ENCODE peak calls at places on chromosomes 16 and 17, in ten cellular contexts. M is progenitor cell of endocrine pancreas, N is fibroblast of lung, Z is GM23338, C is choroid plexus epithelial cell, T is IMR-90, W is nephron progenitor cell, Y is Right ventricle myocardium superior, X is GM20000, L is prostate gland. A is an unnamed sample.

GRCh38 chr17:63610854-63611253 is 10.2 kb downstream of the TACO1 start:
- DNase-seq in M (no peak), X (no peak), W (no peak), T (no peak), L (no peak), N (no peak), Z (no peak), Y (no peak), C (no peak), A (no peak)

GRCh38 chr17:76909971-76910760 is 42.0 kb downstream of the MGAT5B start:
- DNase-seq in N (peak), X (peak), Z (peak), Y (peak), C (peak), W (peak), M (peak), L (peak), T (peak), A (no peak)

GRCh38 chr16:82924075-82924854 is 297.5 kb downstream of the CDH13 start:
- DNase-seq in L (peak), Z (no peak), X (no peak), T (no peak), N (peak), Y (no peak), C (peak), W (no peak), M (no peak), A (no peak)

GRCh38 chr17:33021731-33022408 is 30.2 kb downstream of the SPACA3 start:
- DNase-seq in X (no peak), Z (peak), W (no peak), L (no peak), N (no peak), C (peak), T (peak), Y (no peak), M (no peak), A (no peak)

GRCh38 chr16:9138731-9139501 is 47.5 kb downstream of the HAPSTR1 start:
- DNase-seq in W (peak), N (peak), M (peak), T (peak), Z (peak), Y (peak), C (peak), L (peak), X (peak), A (no peak)

GRCh38 chr17:58783380-58783779 is 27.7 kb downstream of the PPM1E start:
- DNase-seq in X (no peak), C (no peak), L (no peak), Z (no peak), W (no peak), T (no peak), Y (no peak), M (no peak), N (peak), A (no peak)

GRCh38 chr17:52828621-52829020 is 670.1 kb upstream of the CA10 start:
- DNase-seq in C (no peak), X (no peak), N (no peak), W (no peak), M (no peak), T (no peak), Z (peak), Y (no peak), L (no peak), A (no peak)

GRCh38 chr16:56916571-56917403 is 15.2 kb upstream of the HERPUD1 start:
- DNase-seq in Y (no peak), L (peak), W (no peak), Z (no peak), T (no peak), M (no peak), X (peak), C (no peak), N (no peak), A (no peak)

GRCh38 chr16:88353232-88353631 is 29.5 kb upstream of the ZNF469 start:
- DNase-seq in X (peak), C (no peak), M (no peak), Z (no peak), Y (peak), W (no peak), L (no peak), N (no peak), T (no peak), A (no peak)

GRCh38 chr16:24609740-24610420 is 70.5 kb downstream of the RBBP6 start:
- DNase-seq in W (peak), X (no peak), M (peak), L (peak), N (peak), C (peak), Z (peak), T (peak), Y (peak), A (no peak)